ENCODE peak calls at places on chromosomes 3 and 15, in five cellular contexts. One of them, this sample, is unnamed.

GRCh38 chr3:2218826-2219225 is 120.2 kb downstream of the CNTN4 start:
- DNase-seq in body of pancreas: no peak
- DNase-seq in adrenal gland: no peak
- DNase-seq in breast epithelium: no peak
- DNase-seq in spleen: no peak
- DNase-seq in this sample: no peak

GRCh38 chr3:172040976-172041963 is 1.9 kb downstream of the FNDC3B start:
- DNase-seq in body of pancreas: no peak
- DNase-seq in spleen: no peak
- DNase-seq in adrenal gland: peak; percentile 47
- DNase-seq in breast epithelium: peak; percentile 39
- DNase-seq in this sample: no peak

GRCh38 chr15:83248151-83248851 is 36.2 kb downstream of the BNC1 start:
- DNase-seq in breast epithelium: no peak
- DNase-seq in spleen: no peak
- DNase-seq in body of pancreas: peak; percentile 24
- DNase-seq in adrenal gland: peak; percentile 25
- DNase-seq in this sample: peak; percentile 47

GRCh38 chr15:78715439-78715838 is 74.4 kb upstream of the CHRNB4 start:
- DNase-seq in breast epithelium: no peak
- DNase-seq in body of pancreas: no peak
- DNase-seq in spleen: no peak
- DNase-seq in adrenal gland: no peak
- DNase-seq in this sample: no peak

GRCh38 chr3:32148356-32148755 is 41.9 kb downstream of the GPD1L start:
- DNase-seq in body of pancreas: no peak
- DNase-seq in adrenal gland: no peak
- DNase-seq in spleen: no peak
- DNase-seq in breast epithelium: no peak
- DNase-seq in this sample: no peak

GRCh38 chr3:173770011-173770410 is 372.5 kb downstream of the NLGN1 start:
- DNase-seq in adrenal gland: no peak
- DNase-seq in breast epithelium: no peak
- DNase-seq in body of pancreas: no peak
- DNase-seq in spleen: no peak
- DNase-seq in this sample: no peak

GRCh38 chr3:178112134-178112533 is 424.1 kb upstream of the KCNMB2 start:
- DNase-seq in breast epithelium: no peak
- DNase-seq in body of pancreas: no peak
- DNase-seq in spleen: no peak
- DNase-seq in adrenal gland: no peak
- DNase-seq in this sample: peak; percentile 2

GRCh38 chr3:175312766-175313165 is 453.6 kb downstream of the NAALADL2 start:
- DNase-seq in breast epithelium: no peak
- DNase-seq in adrenal gland: no peak
- DNase-seq in body of pancreas: no peak
- DNase-seq in spleen: no peak
- DNase-seq in this sample: peak; percentile 23

GRCh38 chr15:44447772-44448376 is 20.4 kb downstream of the CTDSPL2 start:
- DNase-seq in adrenal gland: no peak
- DNase-seq in body of pancreas: no peak
- DNase-seq in breast epithelium: no peak
- DNase-seq in spleen: no peak
- DNase-seq in this sample: no peak

GRCh38 chr3:64188810-64189560 is 36.3 kb downstream of the PRICKLE2 start:
- DNase-seq in adrenal gland: no peak
- DNase-seq in breast epithelium: no peak
- DNase-seq in body of pancreas: no peak
- DNase-seq in spleen: no peak
- DNase-seq in this sample: no peak

GRCh38 chr3:32454731-32455608 is 47.7 kb downstream of the CMTM6 start:
- DNase-seq in body of pancreas: no peak
- DNase-seq in breast epithelium: no peak
- DNase-seq in adrenal gland: no peak
- DNase-seq in spleen: no peak
- DNase-seq in this sample: no peak

GRCh38 chr15:27694506-27695077 is 404.5 kb downstream of the OCA2 start:
- DNase-seq in spleen: no peak
- DNase-seq in body of pancreas: no peak
- DNase-seq in adrenal gland: no peak
- DNase-seq in breast epithelium: no peak
- DNase-seq in this sample: no peak

GRCh38 chr3:159964166-159964973 is 24.3 kb upstream of the IL12A start:
- DNase-seq in body of pancreas: no peak
- DNase-seq in breast epithelium: no peak
- DNase-seq in spleen: no peak
- DNase-seq in adrenal gland: no peak
- DNase-seq in this sample: no peak

GRCh38 chr3:47082519-47082918 is 81.4 kb downstream of the SETD2 start:
- DNase-seq in adrenal gland: no peak
- DNase-seq in spleen: no peak
- DNase-seq in body of pancreas: no peak
- DNase-seq in breast epithelium: no peak
- DNase-seq in this sample: no peak

GRCh38 chr3:189945935-189946709 is 174.6 kb downstream of the P3H2 start:
- DNase-seq in body of pancreas: no peak
- DNase-seq in spleen: no peak
- DNase-seq in adrenal gland: no peak
- DNase-seq in breast epithelium: no peak
- DNase-seq in this sample: no peak

DNA sequence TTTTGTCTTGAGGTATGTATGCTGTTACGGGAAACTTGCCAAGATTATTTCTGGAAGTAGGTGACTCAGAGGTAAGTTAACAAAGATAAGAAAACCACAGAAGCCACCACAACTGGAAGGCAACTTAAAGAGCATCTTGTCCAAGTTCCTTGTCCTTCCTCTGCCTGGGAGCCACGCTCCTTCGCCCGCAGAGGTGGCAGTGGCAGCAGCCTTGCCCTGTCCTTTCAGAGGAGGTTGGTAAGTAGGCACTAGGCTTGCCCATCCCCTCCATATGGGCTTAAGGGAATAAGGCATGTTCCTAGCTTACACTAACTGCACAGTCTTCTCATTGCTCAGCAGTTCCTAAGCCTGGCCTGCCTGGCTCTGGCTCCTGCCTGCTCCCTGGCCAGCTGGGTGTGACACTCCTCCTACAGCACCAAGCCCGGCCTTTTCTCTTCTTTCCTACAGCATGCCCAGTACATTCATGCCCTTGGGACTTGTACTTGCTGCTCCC is 48.0 kb upstream of the RAB6B start:
- DNase-seq in spleen: peak; percentile 45
- DNase-seq in adrenal gland: no peak
- DNase-seq in breast epithelium: peak; percentile 79
- DNase-seq in body of pancreas: no peak
- DNase-seq in this sample: peak; percentile 45
- TF ChIP-seq POLR2A in spleen: no peak
- TF ChIP-seq POLR2A in adrenal gland: no peak
- TF ChIP-seq POLR2A in breast epithelium: no peak
- TF ChIP-seq POLR2A in body of pancreas: no peak
- TF ChIP-seq POLR2A in this sample: no peak

GRCh38 chr3:112115161-112115739 is 17.8 kb downstream of the GCSAM start:
- DNase-seq in body of pancreas: no peak
- DNase-seq in adrenal gland: no peak
- DNase-seq in spleen: no peak
- DNase-seq in breast epithelium: no peak
- DNase-seq in this sample: no peak

GRCh38 chr3:112116777-112117186 is 16.3 kb downstream of the GCSAM start:
- DNase-seq in adrenal gland: no peak
- DNase-seq in breast epithelium: no peak
- DNase-seq in spleen: no peak
- DNase-seq in body of pancreas: no peak
- DNase-seq in this sample: no peak

GRCh38 chr3:112114558-112115160 is 18.4 kb downstream of the GCSAM start:
- DNase-seq in body of pancreas: no peak
- DNase-seq in adrenal gland: no peak
- DNase-seq in spleen: no peak
- DNase-seq in breast epithelium: no peak
- DNase-seq in this sample: no peak

GRCh38 chr3:112117415-112117814 is 15.6 kb downstream of the GCSAM start:
- DNase-seq in breast epithelium: no peak
- DNase-seq in body of pancreas: no peak
- DNase-seq in adrenal gland: no peak
- DNase-seq in spleen: no peak
- DNase-seq in this sample: no peak

GRCh38 chr3:112115806-112116383 is 17.2 kb downstream of the GCSAM start:
- DNase-seq in body of pancreas: no peak
- DNase-seq in adrenal gland: no peak
- DNase-seq in spleen: no peak
- DNase-seq in breast epithelium: no peak
- DNase-seq in this sample: no peak
- TF ChIP-seq POLR2A in body of pancreas: no peak
- TF ChIP-seq POLR2A in adrenal gland: no peak
- TF ChIP-seq POLR2A in spleen: no peak
- TF ChIP-seq POLR2A in breast epithelium: no peak
- TF ChIP-seq POLR2A in this sample: no peak

DNA sequence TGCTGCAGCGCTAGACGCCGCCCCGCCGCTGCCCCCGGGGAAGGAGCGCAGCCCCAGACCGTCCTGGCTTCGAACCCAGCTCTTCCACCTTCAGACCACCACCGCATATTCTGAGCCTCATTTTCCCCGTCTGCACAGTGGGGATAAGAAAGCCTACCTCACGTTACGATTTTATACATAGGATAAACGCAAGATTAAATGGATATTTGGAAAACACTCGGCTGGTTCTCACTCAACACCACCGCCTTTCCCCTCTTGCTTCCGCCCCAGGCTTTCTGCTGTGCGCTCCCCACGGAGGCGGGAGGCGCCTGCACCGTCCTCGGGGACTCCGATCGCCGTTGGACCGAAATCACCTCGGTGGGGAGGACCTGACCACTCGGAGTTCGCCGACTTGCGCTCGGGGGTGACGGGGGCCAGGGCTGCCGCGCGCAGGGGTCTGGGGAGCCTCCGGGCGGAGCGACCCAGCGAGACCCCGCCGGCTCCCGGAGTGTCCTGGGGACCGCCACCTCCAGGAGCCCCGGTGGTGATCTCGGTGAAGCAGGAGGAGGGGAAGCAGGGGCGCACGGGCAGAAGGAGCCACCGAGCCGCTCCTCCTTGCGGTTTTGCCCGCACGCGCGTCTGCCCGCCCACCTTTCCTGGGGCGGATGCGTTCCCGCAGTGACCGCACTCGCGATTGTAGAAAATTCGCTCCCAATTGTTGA is 4.0 kb downstream of the FBXL22 start:
- DNase-seq in adrenal gland: peak; percentile 61
- DNase-seq in breast epithelium: no peak
- DNase-seq in body of pancreas: peak; percentile 51
- DNase-seq in spleen: peak; percentile 91
- DNase-seq in this sample: peak; percentile 73
- TF ChIP-seq POLR2A in adrenal gland: no peak
- TF ChIP-seq POLR2A in breast epithelium: no peak
- TF ChIP-seq POLR2A in body of pancreas: no peak
- TF ChIP-seq POLR2A in spleen: no peak
- TF ChIP-seq POLR2A in this sample: no peak

GRCh38 chr3:100260685-100261480 is at the start of gene TBC1D23:
- DNase-seq in body of pancreas: peak; percentile 97
- DNase-seq in breast epithelium: peak; percentile 99
- DNase-seq in spleen: peak; percentile 100
- DNase-seq in adrenal gland: peak; percentile 98
- DNase-seq in this sample: peak; percentile 100
- TF ChIP-seq POLR2A in body of pancreas: peak; percentile 90
- TF ChIP-seq POLR2A in breast epithelium: peak; percentile 95
- TF ChIP-seq POLR2A in spleen: no peak
- TF ChIP-seq POLR2A in adrenal gland: peak; percentile 83
- TF ChIP-seq POLR2A in this sample: peak; percentile 98

DNA sequence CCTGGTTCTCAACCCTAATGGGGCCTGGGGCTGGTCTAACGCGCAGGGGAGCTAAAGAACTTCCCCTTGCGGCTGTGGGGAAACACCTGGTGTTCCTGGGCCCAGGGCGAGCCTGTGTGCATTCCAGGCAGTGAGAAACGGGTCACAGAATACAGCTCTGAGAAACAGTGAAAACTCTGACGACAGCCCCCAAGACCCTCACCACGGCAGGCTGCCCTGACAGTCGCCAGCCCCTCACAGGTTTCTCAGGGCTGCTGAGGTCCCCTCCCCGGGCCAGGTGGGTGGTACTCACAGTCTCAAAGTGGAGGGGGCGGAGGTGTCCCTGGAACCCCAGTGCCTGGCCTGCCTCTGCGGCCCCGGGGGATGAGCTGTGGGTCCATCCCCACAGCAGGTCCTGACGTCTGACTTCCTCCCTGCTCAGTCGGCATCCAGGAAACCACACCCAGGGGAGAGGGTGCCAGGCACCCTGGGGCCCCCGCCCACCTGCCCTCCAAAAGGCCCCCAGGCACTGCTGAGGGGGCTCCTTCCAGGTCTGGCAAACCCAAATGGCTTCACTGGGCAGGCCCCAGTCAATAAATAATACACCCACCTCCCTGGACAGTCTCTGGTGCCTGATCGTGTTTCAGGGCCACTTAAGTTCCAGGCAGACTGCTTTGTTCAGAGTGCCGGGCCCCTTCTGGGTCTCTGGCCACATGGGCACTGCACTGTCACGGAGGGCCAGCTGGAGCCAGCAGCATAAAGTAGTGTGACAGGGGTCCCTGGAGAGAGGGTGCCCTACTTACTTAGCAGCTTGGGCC is 57.7 kb downstream of the IQSEC1 start:
- DNase-seq in adrenal gland: no peak
- DNase-seq in spleen: peak; percentile 94
- DNase-seq in body of pancreas: no peak
- DNase-seq in breast epithelium: no peak
- DNase-seq in this sample: peak; percentile 39
- TF ChIP-seq POLR2A in adrenal gland: peak; percentile 24
- TF ChIP-seq POLR2A in spleen: no peak
- TF ChIP-seq POLR2A in body of pancreas: no peak
- TF ChIP-seq POLR2A in breast epithelium: no peak
- TF ChIP-seq POLR2A in this sample: peak; percentile 62

DNA sequence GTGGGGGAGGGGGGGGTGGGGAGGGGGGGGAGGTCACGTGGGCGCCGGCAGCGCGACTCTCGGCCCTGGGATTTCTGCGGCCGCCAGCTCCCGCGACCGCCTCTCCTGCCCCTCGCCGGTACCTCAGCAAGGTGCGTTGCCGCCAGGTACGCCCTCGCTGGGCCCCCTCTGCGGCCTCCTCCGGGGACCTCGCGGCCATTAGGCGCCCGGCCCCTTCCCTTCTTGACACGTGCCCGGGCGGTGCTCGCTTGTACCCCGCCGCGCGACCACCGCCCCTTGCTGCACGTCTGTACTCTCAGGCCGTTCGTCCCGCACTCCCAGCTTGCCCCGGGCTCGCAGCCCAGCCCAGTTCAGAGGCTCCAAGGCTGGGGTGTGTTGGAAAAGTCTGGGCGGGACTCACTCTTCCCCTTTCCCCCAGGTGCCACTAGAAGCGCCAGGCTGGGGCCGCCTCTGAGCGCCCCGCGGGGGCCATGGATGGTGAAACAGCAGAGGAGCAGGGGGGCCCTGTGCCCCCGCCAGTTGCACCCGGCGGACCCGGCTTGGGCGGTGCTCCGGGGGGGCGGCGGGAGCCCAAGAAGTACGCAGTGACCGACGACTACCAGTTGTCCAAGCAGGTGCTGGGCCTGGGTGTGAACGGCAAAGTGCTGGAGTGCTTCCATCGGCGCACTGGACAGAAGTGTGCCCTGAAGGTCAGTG is at the start of gene MAPKAPK3:
- DNase-seq in adrenal gland: no peak
- DNase-seq in body of pancreas: peak; percentile 58
- DNase-seq in breast epithelium: no peak
- DNase-seq in spleen: peak; percentile 92
- DNase-seq in this sample: peak; percentile 63
- TF ChIP-seq POLR2A in adrenal gland: peak; percentile 24
- TF ChIP-seq POLR2A in body of pancreas: peak; percentile 16
- TF ChIP-seq POLR2A in breast epithelium: no peak
- TF ChIP-seq POLR2A in spleen: no peak
- TF ChIP-seq POLR2A in this sample: peak; percentile 8

This sample was measured in erythroblast.